ENCODE peak calls at places on chromosomes 16 and 17, in four cellular contexts. M is tibial nerve, V is brain microvascular endothelial cell, U is lower leg skin. C is an unnamed sample.

GRCh38 chr16:4591706-4592470 is 22.8 kb downstream of the UBALD1 start:
- DNase-seq in U (no peak), V (no peak), M (no peak), C (no peak)

GRCh38 chr16:30562021-30562420 is 3.8 kb upstream of the ZNF764 start:
- DNase-seq in V (no peak), U (no peak), M (no peak), C (no peak)

GRCh38 chr17:69581061-69581955 is 166.8 kb downstream of the MAP2K6 start:
- DNase-seq in V (no peak), U (no peak), M (no peak), C (no peak)

GRCh38 chr16:67504190-67505021 is 21.1 kb upstream of the AGRP start:
- DNase-seq in M (peak; percentile 50), U (peak; percentile 83), V (no peak), C (no peak)

GRCh38 chr17:14340968-14341412 is 40.1 kb downstream of the HS3ST3B1 start:
- DNase-seq in M (no peak), U (no peak), V (no peak), C (no peak)

GRCh38 chr16:1981972-1982574 is 804 bp upstream of the NOXO1 start:
- DNase-seq in U (no peak), V (no peak), M (no peak), C (no peak)

GRCh38 chr16:85616608-85617311 is 3.6 kb downstream of the GSE1 start:
- DNase-seq in M (no peak), U (peak; percentile 32), V (no peak), C (no peak)

GRCh38 chr17:72387487-72387886 is 266.7 kb downstream of the SOX9 start:
- DNase-seq in M (no peak), U (no peak), V (peak; percentile 68), C (peak; percentile 88)

GRCh38 chr17:9973689-9974459 is 68.8 kb upstream of the RCVRN start:
- DNase-seq in V (no peak), U (no peak), M (no peak), C (no peak)

GRCh38 chr17:17104036-17104435 is 61.8 kb downstream of the MPRIP start:
- DNase-seq in M (no peak), V (no peak), U (no peak), C (no peak)

GRCh38 chr16:30183236-30183960 is at the start of gene CORO1A:
- DNase-seq in M (peak; percentile 77), U (peak; percentile 80), V (peak; percentile 54), C (peak; percentile 6)

GRCh38 chr17:27956601-27957445 is 63.7 kb upstream of the LYRM9 start:
- DNase-seq in V (no peak), M (no peak), U (no peak), C (no peak)

GRCh38 chr17:82062984-82063368 is 2.6 kb downstream of the DUS1L start:
- DNase-seq in U (no peak), V (no peak), M (no peak), C (no peak)

GRCh38 chr17:20095366-20096080 is 86.4 kb downstream of the SPECC1 start:
- DNase-seq in U (peak; percentile 62), V (peak; percentile 34), M (peak; percentile 76), C (no peak)

GRCh38 chr17:63911657-63912100 is 621 bp upstream of the CSHL1 start:
- DNase-seq in U (no peak), V (peak; percentile 24), M (peak; percentile 60), C (no peak)

GRCh38 chr17:82831818-82832200 is 8.0 kb downstream of the ZNF750 start:
- DNase-seq in M (no peak), V (no peak), U (no peak), C (no peak)

GRCh38 chr16:86836503-86837125 is 258.3 kb downstream of the FOXL1 start:
- DNase-seq in U (no peak), M (no peak), V (peak; percentile 89), C (peak; percentile 90)

GRCh38 chr16:12203780-12204351 is 227.3 kb downstream of the SNX29 start:
- DNase-seq in M (peak; percentile 8), V (no peak), U (no peak), C (no peak)

GRCh38 chr16:67000384-67001158 is 12.2 kb downstream of the CES4A start:
- DNase-seq in M (peak; percentile 61), U (peak; percentile 36), V (no peak), C (no peak)

GRCh38 chr17:60398227-60398959 is 6.5 kb upstream of the USP32 start:
- DNase-seq in V (no peak), U (no peak), M (no peak), C (no peak)

GRCh38 chr16:68235882-68236803 is at the start of gene ESRP2:
- DNase-seq in U (peak; percentile 74), V (no peak), M (no peak), C (no peak)

GRCh38 chr16:54431041-54431996 is 144.7 kb upstream of the IRX3 start:
- DNase-seq in U (no peak), M (no peak), V (no peak), C (peak; percentile 12)

GRCh38 chr17:66542183-66542966 is 240.0 kb downstream of the PRKCA start:
- DNase-seq in U (no peak), V (peak; percentile 68), M (no peak), C (no peak)

GRCh38 chr17:50938821-50939541 is 72.8 kb upstream of the TOB1 start:
- DNase-seq in U (no peak), M (no peak), V (no peak), C (no peak)

GRCh38 chr17:44198721-44199552 is 747 bp downstream of the ATXN7L3 start:
- DNase-seq in U (no peak), V (no peak), M (no peak), C (no peak)

GRCh38 chr17:31621566-31621965 is 230.1 kb downstream of the RAB11FIP4 start:
- DNase-seq in U (no peak), V (no peak), M (no peak), C (no peak)

GRCh38 chr16:16143038-16143763 is 80.1 kb downstream of the ABCC6 start:
- DNase-seq in U (no peak), M (no peak), V (peak; percentile 6), C (no peak)

GRCh38 chr16:67404740-67405226 is 11.5 kb upstream of the TPPP3 start:
- DNase-seq in U (peak; percentile 84), M (no peak), V (no peak), C (no peak)

GRCh38 chr17:44095647-44096496 is 25.3 kb downstream of the G6PC3 start:
- DNase-seq in V (peak; percentile 95), M (peak; percentile 51), U (peak; percentile 47), C (peak; percentile 63)

GRCh38 chr16:4675864-4676786 is 17.2 kb upstream of the NUDT16L1 start:
- DNase-seq in U (no peak), V (no peak), M (no peak), C (no peak)

GRCh38 chr16:25012525-25012991 is 2.6 kb downstream of the ARHGAP17 start:
- DNase-seq in V (peak; percentile 70), U (no peak), M (peak; percentile 27), C (peak; percentile 94)

GRCh38 chr17:45677770-45678169 is 106.3 kb upstream of the CRHR1 start:
- DNase-seq in M (no peak), U (no peak), V (no peak), C (no peak)

GRCh38 chr17:1000597-1001490 is 3.9 kb downstream of the TIMM22 start:
- DNase-seq in V (peak; percentile 49), U (no peak), M (no peak), C (no peak)

GRCh38 chr17:8053600-8053999 is 14.7 kb downstream of the ALOX15B start:
- DNase-seq in U (no peak), V (no peak), M (no peak), C (no peak)

GRCh38 chr17:19309701-19310100 is 52.8 kb downstream of the B9D1 start:
- DNase-seq in U (no peak), V (no peak), M (no peak), C (no peak)

GRCh38 chr16:4290236-4290830 is 17.5 kb upstream of the TFAP4 start:
- DNase-seq in M (no peak), U (no peak), V (peak; percentile 23), C (peak; percentile 52)

GRCh38 chr16:46918905-46919792 is 35.0 kb downstream of the GPT2 start:
- DNase-seq in U (no peak), M (no peak), V (no peak), C (no peak)

GRCh38 chr17:54864636-54865420 is 35.8 kb upstream of the TOM1L1 start:
- DNase-seq in V (no peak), U (no peak), M (no peak), C (no peak)

GRCh38 chr16:21654881-21655280 is 2.5 kb upstream of the IGSF6 start:
- DNase-seq in M (no peak), U (no peak), V (no peak), C (no peak)

GRCh38 chr16:21653571-21653970 is 1.2 kb upstream of the IGSF6 start:
- DNase-seq in U (no peak), V (no peak), M (no peak), C (no peak)

GRCh38 chr16:21663889-21664647 is at the start of gene OTOA:
- DNase-seq in V (no peak), M (no peak), U (no peak), C (no peak)

GRCh38 chr16:21656795-21657768 is 4.7 kb upstream of the IGSF6 start:
- DNase-seq in V (peak; percentile 45), U (no peak), M (peak; percentile 45), C (no peak)

DNA sequence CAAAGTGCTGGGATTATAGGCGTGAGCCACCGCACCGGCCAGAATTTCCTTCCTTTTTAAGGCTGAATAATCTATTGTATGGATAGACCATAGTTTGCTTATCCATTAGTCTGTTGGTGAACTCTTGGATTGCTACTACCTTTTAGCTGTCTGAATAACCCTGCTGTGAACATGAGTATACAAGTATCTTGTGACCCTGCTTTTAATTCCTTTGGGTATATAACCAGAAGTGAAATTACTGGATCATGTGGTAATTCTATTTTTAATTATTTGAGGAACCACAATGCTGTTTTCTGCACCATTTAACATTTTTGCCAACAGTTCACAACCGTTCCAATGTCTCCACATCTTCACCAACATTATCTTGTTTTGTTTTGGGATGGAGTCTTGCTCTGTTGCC is 4.6 kb upstream of the OTOA start:
- DNase-seq in U (no peak), M (no peak), V (no peak), C (no peak)
- H3K4me3 ChIP-seq in U (no peak overlapping the region), M (no peak overlapping the region), V (no peak overlapping the region), C (no peak overlapping the region)

GRCh38 chr17:38430316-38430715 is 2.1 kb downstream of the ARHGAP23 start:
- DNase-seq in V (no peak), U (no peak), M (no peak), C (no peak)
- H3K4me3 ChIP-seq in V (no peak overlapping the region), U (no peak overlapping the region), M (no peak overlapping the region), C (no peak overlapping the region)

DNA sequence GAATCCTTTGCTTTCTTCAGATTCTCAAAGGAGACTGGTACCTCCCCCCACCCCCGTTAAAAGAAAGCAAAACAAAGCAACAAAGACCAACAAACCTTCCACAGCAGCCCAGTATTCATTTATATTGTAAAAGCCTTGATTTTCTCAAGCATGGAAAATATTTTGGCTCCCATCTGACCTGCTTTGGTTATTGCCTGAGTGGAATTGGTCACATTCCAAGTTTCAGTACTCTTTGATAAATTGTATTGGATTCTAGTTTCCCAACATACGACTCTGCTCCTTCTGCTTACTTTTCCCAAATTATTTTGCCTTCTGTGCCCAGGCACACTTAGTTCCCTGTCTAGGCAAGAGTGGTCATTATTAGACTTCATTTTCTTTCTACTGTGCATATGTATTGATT is 1.3 kb downstream of the ABCC11 start:
- DNase-seq in M (no peak), V (no peak), U (no peak), C (no peak)
- H3K4me3 ChIP-seq in M (no peak overlapping the region), V (no peak overlapping the region), U (no peak overlapping the region), C (no peak overlapping the region)

DNA sequence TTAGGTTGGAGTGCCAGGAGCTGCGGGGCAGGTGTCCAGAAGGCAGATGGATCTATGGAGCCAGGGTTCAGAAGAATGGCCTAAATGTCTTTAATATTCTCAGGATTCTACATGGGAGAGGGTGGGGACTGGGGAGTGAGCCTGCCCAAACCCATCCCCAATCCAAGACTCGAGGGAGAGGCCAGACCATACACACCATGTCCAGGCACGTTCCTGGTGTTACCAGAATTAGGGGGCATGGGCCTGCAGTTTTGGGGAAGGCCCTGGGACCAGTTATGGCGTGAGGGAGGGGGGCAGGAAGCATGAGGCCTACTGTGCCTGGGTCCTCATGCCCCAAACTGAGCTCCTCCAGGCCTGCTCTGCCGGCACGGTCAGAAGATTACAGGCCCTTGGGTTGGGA is 1.9 kb downstream of the TAX1BP3 start:
- DNase-seq in M (no peak), V (no peak), U (no peak), C (no peak)
- H3K4me3 ChIP-seq in M (peak overlapping the region; percentile 96), V (peak overlapping the region; percentile 36), U (no peak overlapping the region), C (peak overlapping the region; percentile 4)